ENCODE peak calls at places on chromosomes 1 and 21, in six cellular contexts. Y, Q, G, D, T and L are unnamed samples. For H3K27me3 and H3K36me3, the result is how much of the 10 kb centered on the place peaks cover.

GRCh38 chr1:156155760-156156495 is 2.5 kb downstream of the SEMA4A start:
- DNase-seq in Y (no peak), Q (no peak), G (no peak), D (no peak), T (no peak), L (no peak)

GRCh38 chr1:157521056-157521455 is 31.3 kb downstream of the FCRL5 start:
- DNase-seq in G (no peak), T (no peak), Q (no peak), Y (no peak), D (no peak), L (no peak)

GRCh38 chr1:6052543-6053205 is 7.0 kb downstream of the KCNAB2 start:
- DNase-seq in T (peak), D (peak), Y (no peak), Q (peak), G (peak), L (peak)

GRCh38 chr1:193211539-193211938 is 25.1 kb upstream of the B3GALT2 start:
- DNase-seq in Y (peak), G (no peak), D (peak), T (no peak), Q (no peak), L (no peak)

GRCh38 chr1:55443175-55443933 is 228.2 kb upstream of the USP24 start:
- DNase-seq in D (peak), Y (no peak), Q (peak), T (peak), G (peak), L (peak)

GRCh38 chr1:41482001-41482765 is 2.3 kb downstream of the EDN2 start:
- DNase-seq in G (no peak), Y (no peak), D (no peak), Q (peak), T (no peak), L (peak)

GRCh38 chr21:42062543-42063022 is 8.5 kb upstream of the UMODL1 start:
- DNase-seq in T (no peak), G (no peak), Y (peak), D (no peak), Q (peak), L (no peak)

GRCh38 chr1:171141336-171142051 is 43.6 kb upstream of the FMO2 start:
- DNase-seq in Y (no peak), G (peak), T (peak), Q (peak), D (peak), L (no peak)

GRCh38 chr1:211469938-211470529 is 21.9 kb downstream of the RD3 start:
- DNase-seq in D (peak), G (peak), Q (peak), Y (no peak), T (peak), L (peak)

GRCh38 chr1:78092686-78093085 is 46.9 kb downstream of the GIPC2 start:
- DNase-seq in Y (no peak), T (no peak), G (no peak), Q (no peak), D (no peak), L (no peak)

GRCh38 chr1:203120325-203121138 is 7.0 kb upstream of the ADORA1 start:
- DNase-seq in D (no peak), Q (no peak), G (no peak), T (no peak), Y (no peak), L (no peak)
- H3K27me3 ChIP-seq in D (under half), Q (under half), G (under half), T (under half), Y (under half), L (under half)

GRCh38 chr21:40300300-40300699 is 433.1 kb downstream of the PCP4 start:
- DNase-seq in D (no peak), T (no peak), Q (no peak), Y (no peak), G (no peak), L (no peak)
- H3K36me3 ChIP-seq in D (under half), T (under half), Q (under half), Y (under half), G (under half), L (under half)

GRCh38 chr1:1511533-1512285 is at the start of gene ATAD3A:
- DNase-seq in Y (peak), D (peak), Q (peak), T (peak), G (peak), L (peak)
- TF ChIP-seq POLR2A in Y (peak), D (peak), Q (no peak), T (peak), G (no peak), L (peak)

DNA sequence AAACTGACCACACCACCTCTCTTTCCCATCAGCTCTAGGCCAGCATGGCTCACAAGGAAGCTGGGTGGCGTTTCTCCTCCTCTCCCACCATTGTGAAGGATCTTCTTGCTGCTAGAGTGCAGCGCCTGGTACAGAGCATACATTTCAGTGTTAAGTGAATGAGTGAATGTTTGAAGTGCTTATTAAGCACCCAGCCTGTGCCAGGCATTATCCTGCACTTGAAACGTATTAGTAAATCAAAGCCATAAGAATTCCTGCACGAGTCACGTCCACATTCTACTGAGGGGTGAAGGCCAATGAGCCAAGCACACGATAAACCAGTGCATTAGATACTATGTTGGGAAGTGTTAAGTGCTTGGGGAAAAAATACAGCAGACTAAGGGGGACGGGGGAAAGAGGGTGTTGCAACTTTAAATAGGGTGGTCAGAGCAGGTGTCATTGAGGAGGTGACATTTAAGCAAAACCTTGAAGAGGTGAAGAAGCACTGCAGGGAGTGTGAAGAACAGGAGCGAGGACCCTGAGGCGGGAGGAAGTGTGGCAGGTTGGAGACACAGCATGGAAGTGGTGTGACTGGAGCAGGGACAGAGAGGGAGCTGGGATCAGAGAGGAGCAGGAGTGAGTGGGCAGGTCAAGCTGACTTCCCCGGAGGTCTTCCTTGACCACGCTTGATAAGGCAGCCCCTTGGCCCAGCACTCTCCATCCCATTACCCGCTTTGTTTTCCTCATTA is 48.5 kb upstream of the LRRN2 start:
- DNase-seq in T (no peak), D (no peak), G (no peak), Q (no peak), Y (no peak), L (no peak)
- H3K27me3 ChIP-seq in T (under half), D (under half), G (under half), Q (under half), Y (under half), L (under half)

GRCh38 chr1:24554714-24555113 is 1.2 kb upstream of the NCMAP start:
- DNase-seq in T (no peak), Y (no peak), Q (no peak), G (no peak), D (no peak), L (no peak)
- H3K36me3 ChIP-seq in T (under half), Y (under half), Q (under half), G (under half), D (under half), L (under half)

GRCh38 chr1:75785964-75786853 is at the start of gene RABGGTB:
- DNase-seq in T (peak), D (peak), Y (peak), G (peak), Q (peak), L (peak)
- TF ChIP-seq POLR2A in T (peak), D (peak), Y (peak), G (no peak), Q (peak), L (peak)

GRCh38 chr1:18630511-18631495 is at the start of gene PAX7:
- DNase-seq in D (no peak), G (no peak), Q (no peak), T (no peak), Y (no peak), L (no peak)
- H3K27me3 ChIP-seq in D (half or more), G (half or more), Q (half or more), T (under half), Y (under half), L (under half)

GRCh38 chr1:153932071-153932592 is 9.4 kb upstream of the GATAD2B start:
- DNase-seq in Q (no peak), D (no peak), Y (no peak), G (no peak), T (no peak), L (peak)

GRCh38 chr1:153933420-153933819 is 10.6 kb upstream of the GATAD2B start:
- DNase-seq in Q (no peak), T (no peak), Y (no peak), G (no peak), D (no peak), L (no peak)

GRCh38 chr1:153934746-153935145 is 11.8 kb downstream of the DENND4B start:
- DNase-seq in Y (no peak), D (no peak), Q (no peak), T (no peak), G (no peak), L (no peak)

GRCh38 chr1:153932593-153933131 is 9.9 kb upstream of the GATAD2B start:
- DNase-seq in D (no peak), Q (no peak), G (no peak), T (no peak), Y (no peak), L (no peak)

GRCh38 chr1:153933955-153934354 is 11.2 kb upstream of the GATAD2B start:
- DNase-seq in D (no peak), T (no peak), G (no peak), Q (no peak), Y (no peak), L (no peak)
- H3K36me3 ChIP-seq in D (under half), T (half or more), G (under half), Q (half or more), Y (under half), L (under half)